ENCODE peak calls at places on chromosomes 16 and 17, in six cellular contexts. A is Peyer's patch, T is heart right ventricle, U is lung, F is fibroblast of pulmonary artery, S is cardiac muscle cell. E is an unnamed sample.

GRCh38 chr17:78903101-78903779 is at the start of gene CEP295NL:
- DNase-seq in F (peak; percentile 38), S (peak; percentile 48), A (no peak), U (no peak), T (no peak), E (no peak)

GRCh38 chr17:76137351-76138233 is 3.5 kb downstream of the FOXJ1 start:
- DNase-seq in A (no peak), F (no peak), U (no peak), S (peak; percentile 43), T (no peak), E (no peak)

GRCh38 chr17:46811978-46812583 is 6.4 kb downstream of the WNT3 start:
- DNase-seq in T (no peak), S (no peak), U (no peak), F (peak; percentile 9), A (no peak), E (no peak)

GRCh38 chr16:24077989-24078388 is 178.1 kb upstream of the CACNG3 start:
- DNase-seq in F (no peak), A (no peak), T (no peak), U (no peak), S (no peak), E (no peak)

GRCh38 chr17:47707056-47707791 is 13.3 kb downstream of the TBKBP1 start:
- DNase-seq in F (peak; percentile 18), T (no peak), U (no peak), A (no peak), S (no peak), E (peak; percentile 61)

GRCh38 chr16:20129375-20129774 is 55.7 kb upstream of the GPR139 start:
- DNase-seq in T (no peak), S (no peak), F (no peak), U (no peak), A (no peak), E (no peak)

GRCh38 chr16:3023415-3023668 is 400 bp downstream of the HCFC1R1 start:
- DNase-seq in S (no peak), F (peak; percentile 44), A (no peak), U (no peak), T (no peak), E (no peak)

GRCh38 chr17:10357768-10358167 is 15.0 kb downstream of the MYH13 start:
- DNase-seq in U (no peak), A (no peak), T (no peak), S (no peak), F (no peak), E (no peak)

GRCh38 chr16:69404275-69404805 is 18.5 kb upstream of the TERF2 start:
- DNase-seq in U (no peak), S (peak; percentile 68), A (peak; percentile 68), F (peak; percentile 60), T (no peak), E (no peak)

GRCh38 chr17:56603486-56604238 is 10.2 kb downstream of the NOG start:
- DNase-seq in U (no peak), T (no peak), A (no peak), S (no peak), F (no peak), E (no peak)

GRCh38 chr16:23838485-23839142 is 2.8 kb downstream of the PRKCB start:
- DNase-seq in S (no peak), F (no peak), U (no peak), A (no peak), T (no peak), E (no peak)

GRCh38 chr17:60248618-60249516 is 99.1 kb downstream of the CA4 start:
- DNase-seq in F (no peak), S (no peak), T (no peak), A (no peak), U (no peak), E (no peak)

GRCh38 chr17:45248132-45248936 is 13.6 kb downstream of the SPATA32 start:
- DNase-seq in U (peak; percentile 59), F (no peak), S (no peak), A (peak; percentile 94), T (no peak), E (no peak)

GRCh38 chr17:70169707-70170597 is 620 bp downstream of the KCNJ2 start:
- DNase-seq in S (peak; percentile 13), F (peak; percentile 31), A (no peak), U (no peak), T (no peak), E (peak; percentile 64)

GRCh38 chr17:10750210-10750609 is 20.4 kb upstream of the TMEM220 start:
- DNase-seq in T (no peak), F (no peak), U (no peak), S (no peak), A (no peak), E (no peak)

GRCh38 chr17:5381542-5381941 is 37.9 kb downstream of the NUP88 start:
- DNase-seq in A (no peak), U (no peak), S (no peak), F (no peak), T (no peak), E (no peak)

GRCh38 chr16:72099377-72099818 is 5.8 kb downstream of the DHX38 start:
- DNase-seq in U (peak; percentile 37), T (no peak), F (peak; percentile 72), S (peak; percentile 70), A (peak; percentile 67), E (no peak)

GRCh38 chr17:62663304-62663703 is 35.8 kb downstream of the MRC2 start:
- DNase-seq in U (no peak), F (no peak), T (no peak), A (no peak), S (no peak), E (no peak)

GRCh38 chr17:71634376-71634775 is 486.4 kb upstream of the SOX9 start:
- DNase-seq in T (no peak), F (no peak), U (no peak), S (no peak), A (no peak), E (no peak)
- H3K4me3 ChIP-seq in T (no peak overlapping the region), F (no peak overlapping the region), U (no peak overlapping the region), S (no peak overlapping the region), A (no peak overlapping the region), E (no peak overlapping the region)

DNA sequence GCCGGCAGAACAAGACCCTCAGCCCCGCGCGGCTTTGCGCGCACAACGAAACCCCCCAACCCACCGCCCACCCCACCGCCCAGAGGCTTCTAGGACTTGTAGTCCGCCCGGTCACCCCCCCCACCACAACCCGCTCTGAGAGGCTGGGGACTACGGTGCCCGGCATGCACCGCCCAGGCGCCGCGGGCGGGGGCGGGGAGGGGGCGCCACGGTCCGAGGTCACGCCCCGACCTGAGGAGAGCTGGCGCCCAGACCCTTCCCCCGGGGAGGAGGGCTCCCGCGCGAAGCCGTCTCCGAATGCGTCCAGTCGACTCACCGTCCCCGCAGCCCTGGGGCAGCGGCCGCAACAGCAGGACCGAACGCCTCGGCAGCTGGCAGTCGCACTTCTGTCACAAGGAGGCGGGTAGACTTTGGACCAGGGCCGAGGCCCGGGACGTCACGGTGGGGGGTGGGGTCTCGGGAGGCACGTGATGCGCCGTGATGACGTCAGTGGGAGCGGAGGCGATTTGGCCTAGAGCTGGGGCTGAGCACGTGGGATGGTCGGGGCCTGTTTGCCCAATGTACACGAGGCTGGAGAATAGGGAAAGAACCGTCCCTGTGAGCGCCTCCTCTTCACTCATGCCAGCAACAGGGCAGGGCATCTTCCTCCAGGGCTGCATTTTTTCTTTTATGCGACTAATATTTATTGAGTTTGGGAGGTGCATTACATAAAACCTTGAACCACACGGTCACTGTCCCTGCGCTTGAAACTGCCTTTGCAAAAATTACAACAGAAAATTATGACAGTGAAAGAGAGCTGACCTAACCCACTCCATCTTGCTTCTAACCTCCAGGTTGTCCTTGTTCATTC is at the start of gene CDIP1:
- DNase-seq in U (peak; percentile 97), A (peak; percentile 99), T (peak; percentile 97), F (peak; percentile 97), S (peak; percentile 95), E (peak; percentile 99)
- TF ChIP-seq CTCF in U (no peak), A (peak; percentile 43), T (no peak), F (no peak), S (peak; percentile 6), E (no peak)

DNA sequence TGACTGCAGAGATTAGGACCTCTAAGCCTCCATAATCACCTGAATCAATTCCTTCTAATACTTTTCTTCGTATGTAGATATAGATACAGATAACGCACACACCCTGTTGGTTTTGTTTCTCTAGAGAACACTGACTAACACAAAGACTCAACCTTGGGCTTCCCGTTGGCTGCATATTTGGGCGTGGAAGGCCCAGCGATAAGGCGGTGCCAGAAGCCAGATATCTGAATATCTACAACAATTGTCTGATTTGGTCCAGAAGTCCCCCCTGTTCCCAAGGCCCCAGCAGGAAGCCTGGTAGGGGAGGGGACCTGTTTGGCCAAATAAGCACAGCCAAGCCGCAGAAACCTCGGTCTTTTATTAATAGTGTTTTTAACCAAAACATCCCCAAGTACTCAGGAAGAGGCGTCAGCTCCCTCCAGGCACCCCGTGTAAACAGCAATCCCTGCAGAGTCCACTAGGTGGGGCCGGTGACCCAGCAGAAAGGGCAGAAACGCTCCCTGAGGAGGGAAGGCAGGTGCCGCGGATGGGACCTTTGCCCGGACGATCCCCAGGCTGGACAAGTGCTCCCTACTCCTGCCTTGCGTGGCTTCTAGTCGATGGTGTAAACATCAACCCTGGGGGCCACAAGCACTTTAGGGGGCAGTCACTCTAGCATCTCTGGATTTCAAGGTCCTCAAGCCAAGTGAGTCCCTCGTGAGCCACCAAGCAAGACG is 56.9 kb downstream of the ABR start:
- DNase-seq in A (peak; percentile 94), U (peak; percentile 85), T (peak; percentile 90), F (peak; percentile 76), S (peak; percentile 77), E (peak; percentile 91)
- H3K4me3 ChIP-seq in A (no peak overlapping the region), U (no peak overlapping the region), T (no peak overlapping the region), F (no peak overlapping the region), S (no peak overlapping the region), E (no peak overlapping the region)

GRCh38 chr17:40484973-40485530 is 16.4 kb downstream of the TNS4 start:
- DNase-seq in A (no peak), S (no peak), F (no peak), T (no peak), U (no peak), E (no peak)

GRCh38 chr17:40487371-40488020 is 13.9 kb downstream of the TNS4 start:
- DNase-seq in A (no peak), S (no peak), F (no peak), T (no peak), U (no peak), E (no peak)

GRCh38 chr17:40485851-40486512 is 15.4 kb downstream of the TNS4 start:
- DNase-seq in F (peak; percentile 100), U (no peak), A (peak; percentile 65), S (no peak), T (no peak), E (peak; percentile 83)

GRCh38 chr17:40484285-40484972 is 17.0 kb downstream of the TNS4 start:
- DNase-seq in S (no peak), F (no peak), T (no peak), U (no peak), A (no peak), E (no peak)

DNA sequence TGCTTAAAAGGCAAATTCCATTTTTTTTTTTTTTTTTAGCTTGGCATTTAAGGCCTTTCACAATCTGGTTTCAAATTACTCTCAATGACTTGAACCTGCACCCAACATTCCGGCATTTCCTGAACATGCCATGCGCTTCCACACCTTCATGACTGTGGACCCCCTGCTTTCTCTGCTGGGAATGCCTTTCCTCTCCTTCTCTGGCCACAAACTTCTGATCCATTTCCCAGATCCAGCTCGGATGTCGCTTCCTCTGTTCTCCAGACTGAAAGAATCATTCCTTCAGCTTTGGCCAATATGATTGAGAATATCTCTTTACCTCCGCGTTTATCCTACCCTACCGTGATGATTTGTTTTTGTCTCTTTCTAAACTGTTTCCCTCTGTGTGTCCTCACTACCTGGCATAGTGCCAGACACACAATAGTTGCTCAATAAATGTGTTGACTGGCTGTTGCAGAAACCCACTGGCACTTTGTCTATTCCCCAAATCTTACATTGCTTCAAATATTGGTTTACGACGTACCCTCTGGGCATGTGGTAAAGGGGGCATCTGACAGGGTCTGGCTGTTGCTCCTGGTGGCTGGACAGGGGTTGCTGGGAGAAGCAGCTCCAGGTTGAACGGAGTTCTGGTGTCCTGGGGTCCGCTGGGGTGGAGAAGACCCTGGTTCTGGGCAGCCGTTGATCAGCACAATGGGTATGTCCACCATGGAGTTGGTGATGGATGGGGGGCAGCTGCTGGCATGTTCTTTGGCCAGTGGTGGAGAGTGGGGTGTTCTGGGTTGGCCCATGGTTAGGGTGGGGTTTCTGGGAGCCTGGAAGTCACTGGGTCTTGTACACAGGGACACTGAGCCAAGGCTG is 14.7 kb downstream of the TNS4 start:
- DNase-seq in T (no peak), F (peak; percentile 95), U (no peak), S (no peak), A (no peak), E (no peak)
- TF ChIP-seq CTCF in T (no peak), F (no peak), U (no peak), S (no peak), A (no peak), E (no peak)